ENCODE peak calls at places on chromosomes 12 and 14, in six cellular contexts. U is CD8-positive, alpha-beta T cell; Q is mammary epithelial cell; M is gastrocnemius medialis; G is lower lobe of right lung; E is A673. W is an unnamed sample.
A peak's percentile ranks its signal among the peaks of the same experiment; 100 is the strongest.

GRCh38 chr14:78785265-78785664 is 615.1 kb downstream of the NRXN3 start:
- DNase-seq in U (no peak), Q (no peak), M (no peak), G (no peak), E (no peak), W (peak; percentile 28)

GRCh38 chr14:54782803-54783659 is 119.6 kb downstream of the GCH1 start:
- DNase-seq in U (no peak), Q (no peak), M (no peak), G (peak; percentile 66), E (no peak), W (no peak)

GRCh38 chr12:93453633-93454032 is 11.9 kb upstream of the UBE2N start:
- DNase-seq in U (no peak), Q (no peak), M (no peak), G (no peak), E (no peak), W (peak; percentile 55)

GRCh38 chr12:119713551-119714031 is 45.7 kb downstream of the PRKAB1 start:
- DNase-seq in U (no peak), Q (no peak), M (no peak), G (peak; percentile 73), E (no peak), W (no peak)

GRCh38 chr14:23101986-23102625 is 2.7 kb downstream of the CIROP start:
- DNase-seq in U (no peak), Q (no peak), M (no peak), G (no peak), E (no peak), W (no peak)

GRCh38 chr12:95004610-95005009 is 1.1 kb upstream of the NDUFA12 start:
- DNase-seq in U (no peak), Q (no peak), M (no peak), G (no peak), E (no peak), W (no peak)

GRCh38 chr14:81386379-81386778 is 13.7 kb downstream of the STON2 start:
- DNase-seq in U (no peak), Q (no peak), M (no peak), G (no peak), E (peak; percentile 39), W (no peak)

GRCh38 chr14:93007225-93007997 is 84.5 kb downstream of the CHGA start:
- DNase-seq in U (no peak), Q (peak; percentile 59), M (no peak), G (peak; percentile 69), E (no peak), W (peak; percentile 81)

GRCh38 chr12:57223191-57224165 is 6.0 kb upstream of the SHMT2 start:
- DNase-seq in U (no peak), Q (no peak), M (no peak), G (no peak), E (no peak), W (no peak)

GRCh38 chr12:132315507-132315906 is 13.9 kb downstream of the GALNT9 start:
- DNase-seq in U (no peak), Q (no peak), M (no peak), G (peak; percentile 17), E (no peak), W (no peak)

GRCh38 chr14:65506801-65507200 is 94.3 kb downstream of the FUT8 start:
- DNase-seq in U (no peak), Q (no peak), M (no peak), G (no peak), E (no peak), W (no peak)

GRCh38 chr12:95739561-95740313 is 50.8 kb downstream of the NTN4 start:
- DNase-seq in U (no peak), Q (no peak), M (no peak), G (peak; percentile 34), E (no peak), W (no peak)

GRCh38 chr12:70106347-70106746 is 136.9 kb upstream of the CNOT2 start:
- DNase-seq in U (no peak), Q (no peak), M (no peak), G (no peak), E (no peak), W (no peak)

GRCh38 chr12:80422549-80422948 is 21.5 kb upstream of the PTPRQ start:
- DNase-seq in U (no peak), Q (peak; percentile 20), M (no peak), G (no peak), E (no peak), W (peak; percentile 59)

GRCh38 chr12:47752552-47752951 is 6.1 kb downstream of the RAPGEF3 start:
- DNase-seq in U (no peak), Q (peak; percentile 91), M (no peak), G (no peak), E (no peak), W (peak; percentile 94)

GRCh38 chr14:23910081-23910875 is 43.3 kb upstream of the DHRS4 start:
- DNase-seq in U (no peak), Q (peak; percentile 53), M (no peak), G (no peak), E (peak; percentile 74), W (peak; percentile 53)

GRCh38 chr12:126093911-126094310 is 1028.7 kb downstream of the AACS start:
- DNase-seq in U (no peak), Q (no peak), M (no peak), G (no peak), E (peak; percentile 63), W (peak; percentile 18)

GRCh38 chr14:97539389-97539786 is 742.2 kb downstream of the VRK1 start:
- DNase-seq in U (no peak), Q (no peak), M (no peak), G (no peak), E (no peak), W (no peak)

GRCh38 chr12:121038861-121039654 is at the start of gene OASL:
- DNase-seq in U (peak; percentile 64), Q (peak; percentile 88), M (no peak), G (peak; percentile 69), E (no peak), W (peak; percentile 52)

GRCh38 chr12:70305794-70306193 is 60.3 kb upstream of the KCNMB4 start:
- DNase-seq in U (no peak), Q (no peak), M (no peak), G (no peak), E (no peak), W (no peak)

GRCh38 chr14:92607702-92608429 is 94.3 kb downstream of the RIN3 start:
- DNase-seq in U (no peak), Q (peak; percentile 35), M (no peak), G (no peak), E (no peak), W (peak; percentile 58)

GRCh38 chr14:33598582-33598981 is 352.3 kb downstream of the EGLN3 start:
- DNase-seq in U (no peak), Q (no peak), M (no peak), G (no peak), E (no peak), W (no peak)

GRCh38 chr14:68257969-68258368 is 438.4 kb downstream of the RAD51B start:
- DNase-seq in U (no peak), Q (no peak), M (no peak), G (no peak), E (no peak), W (no peak)

DNA sequence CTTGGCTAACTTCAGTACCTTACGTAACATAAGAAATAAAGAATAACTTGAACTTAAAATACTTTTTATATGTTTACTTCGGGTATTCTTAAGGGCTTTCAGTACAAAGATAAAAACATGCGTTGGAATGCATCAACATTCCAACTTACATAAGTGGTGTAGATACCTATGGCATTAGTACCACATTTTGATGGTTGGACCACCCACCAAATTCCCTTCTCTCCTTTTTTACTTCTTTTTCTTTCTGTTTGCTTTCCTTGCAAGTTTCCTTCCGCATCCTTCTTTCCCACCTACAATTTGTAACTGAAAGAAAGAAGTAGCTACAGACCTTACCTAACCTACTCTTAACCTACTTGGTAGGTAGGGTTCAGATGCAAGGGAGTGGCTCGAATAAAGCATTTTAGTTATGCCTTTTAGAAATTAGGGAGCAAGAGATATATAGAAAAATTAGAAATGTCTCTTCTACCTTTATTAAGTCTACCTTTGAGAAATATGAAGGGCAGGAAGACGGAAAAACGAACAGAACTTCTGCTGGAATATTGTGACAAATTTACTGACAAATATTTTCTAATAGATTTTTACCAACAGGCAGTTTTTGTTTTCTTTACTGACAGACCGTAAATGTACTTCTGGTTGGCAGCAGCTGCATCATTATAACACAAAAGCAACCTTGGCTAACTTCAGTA is 2.1 kb upstream of the ARHGAP5 start:
- DNase-seq in U (no peak), Q (peak; percentile 11), M (no peak), G (no peak), E (no peak), W (no peak)
- H3K4me3 ChIP-seq in U (no peak overlapping the region), Q (peak overlapping the region; percentile 64), M (peak overlapping the region; percentile 93), G (peak overlapping the region; percentile 89), E (peak overlapping the region; percentile 88), W (peak overlapping the region; percentile 55)

GRCh38 chr12:56208014-56208413 is 13.7 kb downstream of the RNF41 start:
- DNase-seq in U (no peak), Q (no peak), M (no peak), G (no peak), E (no peak), W (no peak)
- H3K36me3 ChIP-seq in U (peaks cover 54% of the 10 kb centered on the region), Q (peaks cover 33% of the 10 kb centered on the region), M (peaks cover 2% of the 10 kb centered on the region), G (peaks cover 84% of the 10 kb centered on the region), E (peaks cover 56% of the 10 kb centered on the region), W (peaks cover 33% of the 10 kb centered on the region)

GRCh38 chr12:97151481-97151880 is 244.4 kb downstream of the NEDD1 start:
- DNase-seq in U (no peak), Q (peak; percentile 9), M (no peak), G (no peak), E (no peak), W (peak; percentile 29)

GRCh38 chr12:97148941-97149559 is 242.0 kb downstream of the NEDD1 start:
- DNase-seq in U (peak; percentile 3), Q (peak; percentile 26), M (no peak), G (peak; percentile 78), E (peak; percentile 64), W (peak; percentile 31)
- TF ChIP-seq CTCF in U (no peak), Q (peak; percentile 92), M (peak; percentile 39), G (peak; percentile 70), E (peak; percentile 83), W (peak; percentile 88)

GRCh38 chr12:131041216-131041967 is 87.7 kb downstream of the ADGRD1 start:
- DNase-seq in U (no peak), Q (no peak), M (no peak), G (peak; percentile 19), E (no peak), W (no peak)

GRCh38 chr12:131042848-131043245 is 89.1 kb downstream of the ADGRD1 start:
- DNase-seq in U (no peak), Q (no peak), M (no peak), G (peak; percentile 36), E (peak; percentile 27), W (no peak)

GRCh38 chr12:131043401-131043871 is 89.7 kb downstream of the ADGRD1 start:
- DNase-seq in U (no peak), Q (no peak), M (no peak), G (peak; percentile 35), E (no peak), W (no peak)

GRCh38 chr12:131040491-131040890 is 86.8 kb downstream of the ADGRD1 start:
- DNase-seq in U (no peak), Q (no peak), M (no peak), G (peak; percentile 33), E (no peak), W (no peak)

GRCh38 chr12:131041968-131042847 is 88.5 kb downstream of the ADGRD1 start:
- DNase-seq in U (no peak), Q (no peak), M (no peak), G (peak; percentile 32), E (no peak), W (no peak)
- H3K4me3 ChIP-seq in U (no peak overlapping the region), Q (no peak overlapping the region), M (no peak overlapping the region), G (no peak overlapping the region), E (no peak overlapping the region), W (no peak overlapping the region)

GRCh38 chr12:122839907-122840554 is 4.8 kb downstream of the HIP1R start:
- DNase-seq in U (no peak), Q (peak; percentile 12), M (no peak), G (no peak), E (no peak), W (no peak)
- H3K36me3 ChIP-seq in U (peaks cover 7% of the 10 kb centered on the region), Q (no peaks in the 10 kb centered on the region), M (no peaks in the 10 kb centered on the region), G (no peaks in the 10 kb centered on the region), E (no peaks in the 10 kb centered on the region), W (no peaks in the 10 kb centered on the region)